ENCODE peak calls at places on chromosomes 4 and X, in seven cellular contexts. V is trophoblast cell, U is neuronal stem cell, F is mesendoderm, X is mesenchymal stem cell, L is IMR-90, T is H1. E is an unnamed sample.

GRCh38 chr4:88659061-88659889 is 38.4 kb downstream of the NAP1L5 start:
- DNase-seq in U (peak), V (peak), T (no peak), X (peak), F (peak), L (peak), E (peak)

GRCh38 chrX:133921764-133922389 is 63.5 kb downstream of the GPC3 start:
- DNase-seq in F (peak), T (peak), X (peak), V (peak), U (peak), L (peak), E (peak)

GRCh38 chr4:83214079-83214478 is 70.5 kb downstream of the COQ2 start:
- DNase-seq in V (no peak), X (no peak), L (no peak), F (no peak), T (no peak), U (no peak), E (no peak)

GRCh38 chr4:153499005-153499404 is 32.8 kb downstream of the TMEM131L start:
- DNase-seq in L (no peak), V (no peak), T (peak), X (no peak), U (no peak), F (no peak), E (no peak)

GRCh38 chrX:1164322-1165288 is 47.8 kb downstream of the CRLF2 start:
- DNase-seq in X (peak), F (no peak), L (no peak), V (peak), U (no peak), T (peak), E (peak)

GRCh38 chr4:112908511-112908910 is 140.9 kb upstream of the ANK2 start:
- DNase-seq in V (no peak), F (peak), T (no peak), X (no peak), U (no peak), L (no peak), E (no peak)

GRCh38 chrX:149453911-149454820 is 50.9 kb downstream of the IDS start:
- DNase-seq in U (no peak), L (no peak), X (no peak), F (no peak), T (no peak), V (no peak), E (no peak)

GRCh38 chr4:41256131-41256739 is 493 bp upstream of the UCHL1 start:
- DNase-seq in U (peak), V (no peak), X (peak), L (peak), T (no peak), F (peak), E (no peak)

GRCh38 chr4:56742080-56742871 is 61.2 kb upstream of the HOPX start:
- DNase-seq in L (peak), F (no peak), V (no peak), T (no peak), X (peak), U (no peak), E (no peak)

GRCh38 chrX:23900220-23900797 is 7.4 kb downstream of the APOO start:
- DNase-seq in F (peak), L (no peak), U (no peak), X (peak), T (no peak), V (peak), E (no peak)

GRCh38 chrX:17164936-17165335 is 210.1 kb upstream of the NHS start:
- DNase-seq in X (no peak), V (no peak), F (no peak), U (no peak), L (no peak), T (no peak), E (no peak)

GRCh38 chr4:915595-915994 is 16.5 kb downstream of the GAK start:
- DNase-seq in F (no peak), U (no peak), V (no peak), L (peak), X (peak), T (no peak), E (no peak)

GRCh38 chr4:20391224-20391623 is 139.5 kb downstream of the SLIT2 start:
- DNase-seq in T (no peak), L (peak), U (no peak), V (no peak), F (no peak), X (no peak), E (no peak)

GRCh38 chrX:14449773-14450172 is 79.6 kb upstream of the GLRA2 start:
- DNase-seq in L (no peak), U (no peak), T (no peak), X (no peak), F (no peak), V (no peak), E (no peak)

GRCh38 chr4:139144161-139144859 is 32.7 kb downstream of the ELF2 start:
- DNase-seq in U (no peak), X (peak), F (peak), V (peak), T (no peak), L (peak), E (peak)

GRCh38 chrX:1713296-1713695 is 98.4 kb downstream of the ASMT start:
- DNase-seq in X (no peak), F (no peak), T (no peak), U (no peak), V (no peak), L (no peak), E (no peak)

DNA sequence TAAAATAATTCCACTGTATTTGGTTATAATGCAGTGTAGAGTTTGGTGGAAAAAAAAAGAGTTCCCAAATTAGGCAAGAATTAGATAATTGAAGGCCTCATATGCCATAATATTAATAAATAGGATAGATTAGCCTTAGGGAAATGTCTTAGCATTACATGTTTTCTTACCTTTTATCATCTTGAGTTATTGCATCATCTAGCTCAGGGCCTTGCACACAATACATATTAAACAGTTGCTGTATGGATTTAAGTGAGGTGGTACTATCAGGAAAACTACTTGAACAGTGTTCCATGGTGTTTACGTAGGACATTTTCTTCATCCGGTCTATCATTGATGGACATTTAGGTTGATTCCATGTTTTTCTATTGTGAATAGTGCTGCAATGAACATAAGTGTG is 419.4 kb downstream of the EPHA5 start:
- DNase-seq in T (no peak), L (no peak), F (no peak), X (no peak), V (no peak), U (no peak), E (no peak)
- H4K8ac ChIP-seq in T (no peak), L (no peak), F (no peak), X (no peak), V (no peak), U (no peak), E (no peak)

GRCh38 chrX:97039363-97040029 is 155.8 kb downstream of the RPA4 start:
- DNase-seq in T (no peak), V (no peak), F (no peak), U (no peak), X (peak), L (peak), E (no peak)
- H2BK120ac ChIP-seq in T (no peak), V (no peak), F (no peak), U (no peak), X (no peak), L (no peak), E (no peak)

GRCh38 chrX:22409418-22409817 is 136.7 kb downstream of the CBLL2 start:
- DNase-seq in L (no peak), F (no peak), U (no peak), V (no peak), T (no peak), X (no peak), E (no peak)

GRCh38 chrX:22404297-22404696 is 131.6 kb downstream of the CBLL2 start:
- DNase-seq in L (no peak), F (no peak), T (no peak), X (no peak), V (no peak), U (no peak), E (no peak)

GRCh38 chrX:22406332-22406731 is 133.6 kb downstream of the CBLL2 start:
- DNase-seq in F (no peak), X (no peak), L (no peak), U (no peak), V (no peak), T (no peak), E (no peak)
- H4K8ac ChIP-seq in F (no peak), X (no peak), L (no peak), U (no peak), V (no peak), T (no peak), E (no peak)

DNA sequence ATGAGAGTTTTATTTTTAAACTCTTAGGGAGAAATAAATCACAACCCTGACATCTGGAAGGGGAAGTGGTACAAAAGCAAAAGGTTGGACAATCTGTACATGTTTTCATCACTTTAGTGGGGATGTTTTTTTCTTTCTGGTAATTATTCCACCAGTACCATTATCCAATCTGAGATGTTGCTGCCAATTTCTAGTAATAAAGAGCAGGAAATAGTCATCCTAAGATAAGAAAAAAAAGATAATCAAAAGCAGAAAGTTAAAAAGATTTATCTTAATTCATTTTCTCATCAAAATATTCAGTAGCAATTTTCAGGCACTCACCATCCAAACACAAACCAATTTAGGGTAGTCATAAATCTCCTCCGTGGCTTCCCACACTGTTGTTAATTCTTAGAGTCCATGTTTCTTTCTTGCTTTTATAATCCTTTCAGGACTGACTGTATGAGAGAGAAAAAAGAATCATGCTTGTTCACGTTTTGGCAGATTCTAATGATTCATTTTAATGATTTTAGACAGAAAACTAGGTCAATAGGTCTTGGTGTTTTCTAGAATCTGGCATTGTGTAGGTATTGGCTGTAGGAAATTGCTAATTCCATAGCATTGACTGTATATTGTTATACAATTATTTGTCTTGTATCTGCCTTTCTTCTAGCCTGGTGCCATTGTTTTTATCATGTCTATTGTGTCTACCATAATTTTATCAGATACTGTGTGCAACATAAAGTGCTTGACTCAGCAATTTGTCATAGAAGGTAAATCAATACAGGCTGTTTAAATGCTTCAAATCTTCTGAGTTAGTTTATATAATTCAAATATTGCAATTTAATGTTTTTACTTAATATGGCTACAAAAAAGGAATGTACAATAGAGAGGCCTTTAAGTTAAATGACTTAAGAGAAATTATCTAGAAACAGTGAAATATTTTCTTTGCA is 263.5 kb upstream of the UGT8 start:
- DNase-seq in T (no peak), F (no peak), L (no peak), X (peak), V (no peak), U (no peak), E (no peak)
- H2BK120ac ChIP-seq in T (no peak), F (no peak), L (no peak), X (no peak), V (no peak), U (no peak), E (no peak)

DNA sequence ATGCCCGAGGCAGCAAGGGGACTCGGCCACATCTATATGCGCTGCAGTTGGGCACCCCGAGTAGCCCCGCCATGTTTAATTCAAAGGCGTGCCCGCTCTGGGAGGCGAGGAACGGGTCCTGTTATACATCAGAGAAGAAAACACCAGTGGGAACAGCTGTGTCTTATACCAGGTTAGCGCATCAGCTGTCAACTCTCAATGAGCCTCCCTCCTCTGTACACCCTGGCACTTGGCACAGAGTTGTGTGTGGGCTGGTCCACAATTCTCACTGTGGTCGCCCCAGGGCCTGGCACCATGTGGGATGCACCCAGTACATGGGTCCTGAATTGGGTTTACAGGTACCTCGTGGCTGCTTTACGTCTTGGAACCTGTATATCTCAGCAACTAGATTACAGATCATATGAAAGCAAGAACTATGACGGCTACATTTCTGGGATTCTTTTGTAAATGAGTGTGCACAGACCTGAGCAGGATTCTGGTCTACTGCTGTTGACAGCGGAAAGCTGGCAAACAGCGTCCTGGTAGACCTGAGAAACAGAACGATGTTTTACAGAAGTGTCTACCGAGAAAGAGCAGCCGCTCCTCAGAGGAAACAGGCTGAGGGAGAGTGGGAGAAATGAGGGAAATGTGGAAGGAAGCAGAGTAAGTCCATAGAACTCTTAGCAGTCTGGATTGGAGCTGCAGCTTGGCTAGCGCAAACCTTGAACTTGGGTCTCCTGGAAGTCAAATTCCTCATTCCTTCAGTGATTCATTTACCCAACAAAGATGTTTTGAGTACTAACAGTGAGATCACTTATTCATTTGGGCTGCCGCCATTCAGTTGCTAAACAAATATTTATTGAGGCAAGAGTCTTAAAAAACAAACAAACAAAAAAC is 51.7 kb downstream of the SEL1L3 start:
- DNase-seq in V (peak), T (no peak), X (no peak), U (no peak), F (no peak), L (peak), E (peak)
- H4K8ac ChIP-seq in V (no peak), T (no peak), X (no peak), U (no peak), F (no peak), L (no peak), E (no peak)

DNA sequence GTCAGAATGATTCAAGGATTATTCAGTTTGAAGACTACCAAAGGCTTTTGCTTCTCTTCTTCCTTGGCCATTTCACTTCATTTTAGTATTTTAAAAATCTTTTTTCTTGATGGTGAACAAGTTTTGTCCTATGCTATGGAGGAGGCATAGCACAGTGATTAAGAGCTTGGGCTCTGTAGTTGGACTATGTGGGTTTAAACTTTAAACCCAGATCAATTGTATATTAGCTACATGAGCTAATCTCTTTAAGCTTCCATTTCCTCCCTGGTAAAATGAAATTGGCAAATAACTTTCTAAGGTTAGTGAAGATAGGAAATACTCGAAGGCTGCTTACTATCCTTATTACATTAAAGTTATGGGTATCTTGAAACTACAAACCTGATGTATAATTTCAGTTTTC is 23.8 kb upstream of the C4orf51 start:
- DNase-seq in F (no peak), V (no peak), X (no peak), L (no peak), U (no peak), T (no peak), E (no peak)
- H2BK120ac ChIP-seq in F (no peak), V (no peak), X (no peak), L (no peak), U (no peak), T (no peak), E (no peak)

GRCh38 chr4:121817701-121818100 is 6.0 kb downstream of the CCNA2 start:
- DNase-seq in U (no peak), T (no peak), V (no peak), X (no peak), L (no peak), F (no peak), E (no peak)

GRCh38 chr4:121822047-121822446 is 1.6 kb downstream of the CCNA2 start:
- DNase-seq in X (no peak), U (no peak), F (no peak), V (no peak), L (no peak), T (no peak), E (no peak)

GRCh38 chr4:121817006-121817405 is 6.7 kb downstream of the CCNA2 start:
- DNase-seq in T (no peak), F (no peak), V (no peak), U (no peak), L (no peak), X (no peak), E (no peak)

GRCh38 chr4:121818215-121818614 is 5.5 kb downstream of the CCNA2 start:
- DNase-seq in F (no peak), T (no peak), U (no peak), X (no peak), L (no peak), V (no peak), E (no peak)

GRCh38 chr4:121819216-121819980 is 4.3 kb downstream of the CCNA2 start:
- DNase-seq in F (no peak), X (peak), U (no peak), L (no peak), T (no peak), V (no peak), E (no peak)
- H4K8ac ChIP-seq in F (no peak), X (no peak), U (no peak), L (no peak), T (no peak), V (no peak), E (no peak)